ENCODE peak calls at places on chromosomes 12 and 14, in eight cellular contexts. S is psoas muscle, U is ascending aorta, H is fibroblast of mammary gland, N is foreskin fibroblast, R is lower leg skin, L is Panc1, J is mesothelial cell of epicardium. D is an unnamed sample.

GRCh38 chr14:32374155-32374554 is 45.1 kb downstream of the AKAP6 start:
- DNase-seq in S (no peak), U (no peak), H (peak; percentile 89), N (no peak), R (no peak), L (no peak), J (no peak), D (no peak)

GRCh38 chr14:61525293-61526011 is 169.9 kb upstream of the HIF1A start:
- DNase-seq in S (peak; percentile 68), U (peak; percentile 88), H (peak; percentile 91), N (no peak), R (peak; percentile 92), L (no peak), J (no peak), D (peak; percentile 78)

GRCh38 chr14:96177766-96178377 is 26.8 kb upstream of the BDKRB2 start:
- DNase-seq in S (no peak), U (no peak), H (peak; percentile 51), N (peak; percentile 32), R (no peak), L (no peak), J (no peak), D (no peak)

GRCh38 chr14:56648508-56649301 is 69.1 kb downstream of the TMEM260 start:
- DNase-seq in S (no peak), U (no peak), H (no peak), N (no peak), R (no peak), L (no peak), J (no peak), D (no peak)

GRCh38 chr12:47755655-47756562 is 2.8 kb downstream of the RAPGEF3 start:
- DNase-seq in S (no peak), U (no peak), H (no peak), N (no peak), R (peak; percentile 88), L (no peak), J (no peak), D (no peak)

GRCh38 chr12:90833228-90833627 is 121.7 kb downstream of the CCER1 start:
- DNase-seq in S (no peak), U (no peak), H (no peak), N (no peak), R (no peak), L (no peak), J (no peak), D (no peak)

GRCh38 chr14:24368562-24369252 is 723 bp downstream of the NFATC4 start:
- DNase-seq in S (peak; percentile 70), U (no peak), H (peak; percentile 80), N (peak; percentile 89), R (peak; percentile 93), L (no peak), J (peak; percentile 72), D (peak; percentile 87)

GRCh38 chr14:30873308-30874119 is 845 bp upstream of the COCH start:
- DNase-seq in S (no peak), U (no peak), H (no peak), N (no peak), R (no peak), L (no peak), J (no peak), D (no peak)

GRCh38 chr14:46747253-46747652 is 95.7 kb upstream of the RPL10L start:
- DNase-seq in S (no peak), U (no peak), H (no peak), N (no peak), R (no peak), L (no peak), J (no peak), D (no peak)

GRCh38 chr12:1444142-1444516 is 150.3 kb downstream of the FBXL14 start:
- DNase-seq in S (no peak), U (no peak), H (no peak), N (no peak), R (no peak), L (no peak), J (no peak), D (no peak)

GRCh38 chr12:40587970-40588369 is 104.3 kb upstream of the CNTN1 start:
- DNase-seq in S (no peak), U (no peak), H (no peak), N (no peak), R (no peak), L (no peak), J (no peak), D (no peak)

GRCh38 chr14:34190746-34191145 is 239.9 kb upstream of the EGLN3 start:
- DNase-seq in S (no peak), U (no peak), H (no peak), N (no peak), R (no peak), L (no peak), J (no peak), D (no peak)

DNA sequence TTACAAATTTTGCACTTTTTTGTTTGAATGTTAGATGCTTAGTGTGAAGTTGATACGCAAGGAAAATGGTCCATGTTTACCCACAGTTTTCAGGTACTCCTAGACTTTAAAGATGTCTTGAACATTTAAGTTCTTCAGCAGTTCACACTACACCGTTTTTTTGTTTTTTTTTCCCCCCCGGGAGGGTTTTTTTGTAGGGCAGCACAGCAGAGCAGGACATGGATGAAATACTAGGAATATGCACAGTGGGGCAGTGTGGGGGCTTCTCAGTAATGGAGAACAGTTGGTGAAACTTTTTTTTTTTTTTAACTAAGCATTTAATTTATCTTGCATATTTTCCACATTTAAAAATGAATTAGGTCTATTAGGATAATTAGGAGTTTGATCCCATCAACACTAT is 4.9 kb downstream of the RAN start:
- DNase-seq in S (no peak), U (no peak), H (no peak), N (no peak), R (no peak), L (no peak), J (no peak), D (no peak)
- TF ChIP-seq CTCF in S (no peak), U (no peak), H (no peak), N (no peak), R (no peak), L (no peak), J (no peak), D (no peak)

DNA sequence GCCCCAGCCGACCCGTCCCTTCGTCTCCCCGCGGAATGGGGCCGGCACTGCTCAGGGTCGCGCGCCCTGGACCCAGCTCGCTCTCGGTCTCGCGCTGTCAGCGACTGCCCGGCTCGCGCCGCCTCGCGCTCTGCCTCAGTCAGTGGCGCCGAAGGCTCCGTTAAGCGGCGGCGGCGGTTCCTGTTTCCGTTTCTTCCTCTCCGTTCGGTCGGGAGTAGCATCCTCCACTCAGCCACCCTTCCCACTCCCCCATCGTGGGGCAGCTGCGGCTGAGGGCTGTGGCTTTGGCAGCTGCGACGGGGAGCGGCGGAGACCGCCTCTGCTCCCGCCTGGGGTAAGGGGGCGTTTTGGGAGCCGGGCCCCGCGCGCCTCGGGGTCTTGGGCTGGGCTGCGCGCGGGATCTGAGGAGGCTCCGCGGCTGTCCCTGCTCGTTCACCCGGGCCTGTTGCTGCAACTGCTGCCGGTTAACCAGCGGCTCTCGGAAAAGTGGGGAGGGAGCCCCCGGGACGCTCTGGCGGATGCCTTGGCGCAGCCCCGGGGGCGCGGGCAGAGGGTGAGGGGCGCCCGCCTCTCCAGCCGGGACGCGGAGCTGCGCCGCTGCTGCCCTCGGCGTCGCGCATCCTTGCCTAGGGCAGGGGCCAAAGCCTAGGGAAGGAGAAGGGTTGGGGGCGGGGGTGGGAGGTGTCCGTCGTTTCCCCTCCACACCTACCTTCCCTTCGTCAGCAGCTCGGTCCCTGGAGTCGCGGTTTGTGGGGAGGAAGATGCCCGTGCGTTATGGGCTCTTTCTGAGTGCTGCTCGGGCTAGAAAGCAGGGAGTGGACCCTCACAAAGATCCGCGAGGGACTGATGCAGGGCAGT is 580 bp downstream of the FUT8 start:
- DNase-seq in S (peak; percentile 50), U (no peak), H (peak; percentile 66), N (peak; percentile 72), R (peak; percentile 94), L (no peak), J (no peak), D (peak; percentile 82)
- TF ChIP-seq CTCF in S (no peak), U (no peak), H (no peak), N (no peak), R (no peak), L (no peak), J (no peak), D (no peak)

DNA sequence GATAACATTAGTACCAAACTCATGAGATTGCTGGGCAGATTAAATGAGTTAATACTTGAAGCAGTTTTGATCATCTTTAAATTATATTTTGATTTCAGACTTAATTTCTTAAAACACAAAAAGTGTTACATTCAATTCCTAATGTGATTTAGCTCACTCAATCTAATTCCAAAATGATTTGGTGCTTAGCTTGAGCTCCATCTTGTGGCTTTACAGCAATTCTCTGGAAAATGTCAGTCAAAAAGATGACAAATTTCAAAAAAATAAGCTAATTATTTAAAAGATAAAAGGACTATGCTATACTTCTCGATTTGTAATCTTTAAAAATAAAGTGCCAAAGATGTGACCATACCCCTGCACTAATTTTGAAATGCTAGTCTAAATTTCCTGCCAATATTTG is 10.1 kb downstream of the LLPH start:
- DNase-seq in S (no peak), U (no peak), H (no peak), N (no peak), R (no peak), L (no peak), J (no peak), D (no peak)
- TF ChIP-seq CTCF in S (no peak), U (no peak), H (peak; percentile 5), N (peak; percentile 5), R (no peak), L (peak; percentile 25), J (no peak), D (no peak)

GRCh38 chr12:22670762-22671161 is 45.8 kb downstream of the ETNK1 start:
- DNase-seq in S (no peak), U (no peak), H (peak; percentile 42), N (no peak), R (no peak), L (no peak), J (no peak), D (no peak)
- TF ChIP-seq CTCF in S (no peak), U (no peak), H (peak; percentile 36), N (peak; percentile 14), R (no peak), L (peak; percentile 27), J (peak; percentile 13), D (no peak)